ENCODE peak calls at places on chromosomes 3 and 15, in six cellular contexts. One of them, this sample, is unnamed.

GRCh38 chr3:99084825-99085224 is 183.3 kb upstream of the DCBLD2 start:
- DNase-seq in EL: peak; percentile 61
- DNase-seq in mucosa of descending colon: no peak
- DNase-seq in NCI-H2029: no peak
- DNase-seq in IMR-90: no peak
- DNase-seq in bronchial epithelial cell: no peak
- DNase-seq in this sample: no peak

GRCh38 chr15:98428253-98428989 is 219.9 kb upstream of the IGF1R start:
- DNase-seq in mucosa of descending colon: peak; percentile 80
- DNase-seq in NCI-H2029: no peak
- DNase-seq in EL: peak; percentile 73
- DNase-seq in bronchial epithelial cell: peak; percentile 78
- DNase-seq in IMR-90: peak; percentile 50
- DNase-seq in this sample: peak; percentile 76

GRCh38 chr3:37766797-37767776 is 94.6 kb upstream of the CTDSPL start:
- DNase-seq in mucosa of descending colon: no peak
- DNase-seq in EL: no peak
- DNase-seq in bronchial epithelial cell: no peak
- DNase-seq in NCI-H2029: peak; percentile 54
- DNase-seq in IMR-90: no peak
- DNase-seq in this sample: no peak

GRCh38 chr3:46712191-46713047 is 5.2 kb downstream of the PRSS50 start:
- DNase-seq in bronchial epithelial cell: no peak
- DNase-seq in NCI-H2029: no peak
- DNase-seq in IMR-90: no peak
- DNase-seq in mucosa of descending colon: no peak
- DNase-seq in EL: no peak
- DNase-seq in this sample: no peak

GRCh38 chr3:53149699-53150098 is 11.3 kb upstream of the PRKCD start:
- DNase-seq in mucosa of descending colon: no peak
- DNase-seq in EL: no peak
- DNase-seq in NCI-H2029: no peak
- DNase-seq in bronchial epithelial cell: no peak
- DNase-seq in IMR-90: no peak
- DNase-seq in this sample: no peak

GRCh38 chr3:63753567-63753966 is 65.5 kb upstream of the C3orf49 start:
- DNase-seq in IMR-90: peak; percentile 31
- DNase-seq in NCI-H2029: no peak
- DNase-seq in EL: peak; percentile 15
- DNase-seq in mucosa of descending colon: peak; percentile 29
- DNase-seq in bronchial epithelial cell: peak; percentile 44
- DNase-seq in this sample: no peak

GRCh38 chr15:48537277-48538113 is 108.0 kb downstream of the FBN1 start:
- DNase-seq in bronchial epithelial cell: no peak
- DNase-seq in mucosa of descending colon: no peak
- DNase-seq in EL: peak; percentile 19
- DNase-seq in IMR-90: peak; percentile 52
- DNase-seq in NCI-H2029: no peak
- DNase-seq in this sample: no peak

GRCh38 chr15:33612721-33613304 is 302.0 kb downstream of the RYR3 start:
- DNase-seq in mucosa of descending colon: no peak
- DNase-seq in NCI-H2029: no peak
- DNase-seq in bronchial epithelial cell: no peak
- DNase-seq in IMR-90: no peak
- DNase-seq in EL: no peak
- DNase-seq in this sample: no peak

GRCh38 chr15:69760890-69761568 is 308.4 kb downstream of the RPLP1 start:
- DNase-seq in mucosa of descending colon: peak; percentile 38
- DNase-seq in bronchial epithelial cell: peak; percentile 88
- DNase-seq in EL: peak; percentile 98
- DNase-seq in IMR-90: peak; percentile 99
- DNase-seq in NCI-H2029: no peak
- DNase-seq in this sample: peak; percentile 54

GRCh38 chr3:48826451-48826850 is 21.2 kb downstream of the PRKAR2A start:
- DNase-seq in EL: peak; percentile 85
- DNase-seq in NCI-H2029: no peak
- DNase-seq in bronchial epithelial cell: peak; percentile 25
- DNase-seq in mucosa of descending colon: no peak
- DNase-seq in IMR-90: peak; percentile 96
- DNase-seq in this sample: no peak

GRCh38 chr15:56929933-56930332 is 11.5 kb downstream of the TCF12 start:
- DNase-seq in EL: peak; percentile 8
- DNase-seq in NCI-H2029: no peak
- DNase-seq in bronchial epithelial cell: peak; percentile 53
- DNase-seq in IMR-90: no peak
- DNase-seq in mucosa of descending colon: no peak
- DNase-seq in this sample: no peak

GRCh38 chr15:71472699-71473098 is 337.7 kb upstream of the NR2E3 start:
- DNase-seq in NCI-H2029: no peak
- DNase-seq in mucosa of descending colon: no peak
- DNase-seq in IMR-90: no peak
- DNase-seq in EL: no peak
- DNase-seq in bronchial epithelial cell: no peak
- DNase-seq in this sample: no peak

GRCh38 chr15:35738370-35738769 is 192.4 kb upstream of the DPH6 start:
- DNase-seq in EL: peak; percentile 72
- DNase-seq in mucosa of descending colon: no peak
- DNase-seq in NCI-H2029: no peak
- DNase-seq in IMR-90: peak; percentile 20
- DNase-seq in bronchial epithelial cell: peak; percentile 83
- DNase-seq in this sample: no peak

GRCh38 chr3:140021269-140021668 is 86.3 kb downstream of the CLSTN2 start:
- DNase-seq in EL: no peak
- DNase-seq in IMR-90: no peak
- DNase-seq in mucosa of descending colon: no peak
- DNase-seq in bronchial epithelial cell: no peak
- DNase-seq in NCI-H2029: no peak
- DNase-seq in this sample: no peak

GRCh38 chr3:142353571-142353970 is 94.3 kb downstream of the XRN1 start:
- DNase-seq in EL: peak; percentile 45
- DNase-seq in mucosa of descending colon: no peak
- DNase-seq in NCI-H2029: no peak
- DNase-seq in IMR-90: peak; percentile 29
- DNase-seq in bronchial epithelial cell: no peak
- DNase-seq in this sample: no peak